ENCODE peak calls at places on chromosomes 6 and 20, in six cellular contexts. One of them, this sample, is unnamed.
A peak's percentile ranks its signal among the peaks of the same experiment; 100 is the strongest.

GRCh38 chr6:56802570-56802969 is 152.3 kb upstream of the BEND6 start:
- DNase-seq in neural progenitor cell: no peak
- DNase-seq in lower lobe of right lung: no peak
- DNase-seq in HepG2: peak; percentile 68
- DNase-seq in ovary: no peak
- DNase-seq in H9: no peak
- DNase-seq in this sample: no peak

GRCh38 chr20:39210331-39211074 is 248.4 kb downstream of the DHX35 start:
- DNase-seq in neural progenitor cell: peak; percentile 41
- DNase-seq in lower lobe of right lung: no peak
- DNase-seq in HepG2: no peak
- DNase-seq in ovary: no peak
- DNase-seq in H9: no peak
- DNase-seq in this sample: no peak

GRCh38 chr6:41371461-41371991 is 36.1 kb downstream of the NCR2 start:
- DNase-seq in neural progenitor cell: peak; percentile 86
- DNase-seq in lower lobe of right lung: no peak
- DNase-seq in HepG2: no peak
- DNase-seq in ovary: no peak
- DNase-seq in H9: peak; percentile 73
- DNase-seq in this sample: peak; percentile 39

GRCh38 chr6:35024601-35025054 is 116.5 kb downstream of the TCP11 start:
- DNase-seq in neural progenitor cell: peak; percentile 75
- DNase-seq in lower lobe of right lung: peak; percentile 81
- DNase-seq in HepG2: peak; percentile 28
- DNase-seq in ovary: no peak
- DNase-seq in H9: no peak
- DNase-seq in this sample: peak; percentile 58

GRCh38 chr6:56661298-56661697 is 18.6 kb upstream of the DST start:
- DNase-seq in neural progenitor cell: peak; percentile 61
- DNase-seq in lower lobe of right lung: no peak
- DNase-seq in HepG2: no peak
- DNase-seq in ovary: no peak
- DNase-seq in H9: no peak
- DNase-seq in this sample: no peak

GRCh38 chr20:50285376-50286173 is 94.9 kb downstream of the CEBPB start:
- DNase-seq in neural progenitor cell: no peak
- DNase-seq in lower lobe of right lung: no peak
- DNase-seq in HepG2: no peak
- DNase-seq in ovary: peak; percentile 83
- DNase-seq in H9: no peak
- DNase-seq in this sample: no peak

GRCh38 chr6:111843347-111844147 is 29.7 kb downstream of the FYN start:
- DNase-seq in neural progenitor cell: no peak
- DNase-seq in lower lobe of right lung: no peak
- DNase-seq in HepG2: peak; percentile 49
- DNase-seq in ovary: no peak
- DNase-seq in H9: no peak
- DNase-seq in this sample: no peak

GRCh38 chr20:32123088-32123487 is 13.6 kb downstream of the TM9SF4 start:
- DNase-seq in neural progenitor cell: no peak
- DNase-seq in lower lobe of right lung: no peak
- DNase-seq in HepG2: no peak
- DNase-seq in ovary: no peak
- DNase-seq in H9: no peak
- DNase-seq in this sample: no peak

GRCh38 chr20:51525241-51526104 is 17.0 kb downstream of the NFATC2 start:
- DNase-seq in neural progenitor cell: no peak
- DNase-seq in lower lobe of right lung: no peak
- DNase-seq in HepG2: no peak
- DNase-seq in ovary: no peak
- DNase-seq in H9: no peak
- DNase-seq in this sample: no peak

GRCh38 chr6:144007455-144007778 is 642 bp downstream of the PLAGL1 start:
- DNase-seq in neural progenitor cell: no peak
- DNase-seq in lower lobe of right lung: no peak
- DNase-seq in HepG2: no peak
- DNase-seq in ovary: no peak
- DNase-seq in H9: no peak
- DNase-seq in this sample: no peak

GRCh38 chr6:45431314-45432058 is 53.8 kb upstream of the SUPT3H start:
- DNase-seq in neural progenitor cell: no peak
- DNase-seq in lower lobe of right lung: no peak
- DNase-seq in HepG2: no peak
- DNase-seq in ovary: no peak
- DNase-seq in H9: no peak
- DNase-seq in this sample: no peak

GRCh38 chr6:44133981-44134711 is 6.8 kb downstream of the TMEM63B start:
- DNase-seq in neural progenitor cell: peak; percentile 22
- DNase-seq in lower lobe of right lung: no peak
- DNase-seq in HepG2: no peak
- DNase-seq in ovary: no peak
- DNase-seq in H9: no peak
- DNase-seq in this sample: no peak

GRCh38 chr6:44133003-44133931 is 5.9 kb downstream of the TMEM63B start:
- DNase-seq in neural progenitor cell: peak; percentile 71
- DNase-seq in lower lobe of right lung: peak; percentile 77
- DNase-seq in HepG2: peak; percentile 68
- DNase-seq in ovary: peak; percentile 52
- DNase-seq in H9: peak; percentile 59
- DNase-seq in this sample: peak; percentile 55

GRCh38 chr6:44135875-44136274 is 8.5 kb downstream of the TMEM63B start:
- DNase-seq in neural progenitor cell: no peak
- DNase-seq in lower lobe of right lung: no peak
- DNase-seq in HepG2: no peak
- DNase-seq in ovary: no peak
- DNase-seq in H9: no peak
- DNase-seq in this sample: no peak

GRCh38 chr6:44132476-44132875 is 5.1 kb downstream of the TMEM63B start:
- DNase-seq in neural progenitor cell: no peak
- DNase-seq in lower lobe of right lung: no peak
- DNase-seq in HepG2: no peak
- DNase-seq in ovary: no peak
- DNase-seq in H9: no peak
- DNase-seq in this sample: no peak

GRCh38 chr6:44135173-44135748 is 7.9 kb downstream of the TMEM63B start:
- DNase-seq in neural progenitor cell: peak; percentile 23
- DNase-seq in lower lobe of right lung: no peak
- DNase-seq in HepG2: no peak
- DNase-seq in ovary: no peak
- DNase-seq in H9: no peak
- DNase-seq in this sample: no peak
- H3K27ac ChIP-seq in neural progenitor cell: peak overlapping the region; percentile 45
- H3K27ac ChIP-seq in lower lobe of right lung: no peak overlapping the region
- H3K27ac ChIP-seq in HepG2: no peak overlapping the region
- H3K27ac ChIP-seq in ovary: no peak overlapping the region
- H3K27ac ChIP-seq in H9: no peak overlapping the region
- H3K27ac ChIP-seq in this sample: no peak overlapping the region

GRCh38 chr6:95203153-95203754 is 374.1 kb upstream of the MANEA start:
- DNase-seq in neural progenitor cell: peak; percentile 59
- DNase-seq in lower lobe of right lung: no peak
- DNase-seq in HepG2: peak; percentile 10
- DNase-seq in ovary: peak; percentile 17
- DNase-seq in H9: no peak
- DNase-seq in this sample: no peak
- TF ChIP-seq CTCF in neural progenitor cell: peak; percentile 78
- TF ChIP-seq CTCF in lower lobe of right lung: peak; percentile 57
- TF ChIP-seq CTCF in HepG2: peak; percentile 55
- TF ChIP-seq CTCF in ovary: no peak
- TF ChIP-seq CTCF in H9: peak; percentile 79
- TF ChIP-seq CTCF in this sample: peak; percentile 55

DNA sequence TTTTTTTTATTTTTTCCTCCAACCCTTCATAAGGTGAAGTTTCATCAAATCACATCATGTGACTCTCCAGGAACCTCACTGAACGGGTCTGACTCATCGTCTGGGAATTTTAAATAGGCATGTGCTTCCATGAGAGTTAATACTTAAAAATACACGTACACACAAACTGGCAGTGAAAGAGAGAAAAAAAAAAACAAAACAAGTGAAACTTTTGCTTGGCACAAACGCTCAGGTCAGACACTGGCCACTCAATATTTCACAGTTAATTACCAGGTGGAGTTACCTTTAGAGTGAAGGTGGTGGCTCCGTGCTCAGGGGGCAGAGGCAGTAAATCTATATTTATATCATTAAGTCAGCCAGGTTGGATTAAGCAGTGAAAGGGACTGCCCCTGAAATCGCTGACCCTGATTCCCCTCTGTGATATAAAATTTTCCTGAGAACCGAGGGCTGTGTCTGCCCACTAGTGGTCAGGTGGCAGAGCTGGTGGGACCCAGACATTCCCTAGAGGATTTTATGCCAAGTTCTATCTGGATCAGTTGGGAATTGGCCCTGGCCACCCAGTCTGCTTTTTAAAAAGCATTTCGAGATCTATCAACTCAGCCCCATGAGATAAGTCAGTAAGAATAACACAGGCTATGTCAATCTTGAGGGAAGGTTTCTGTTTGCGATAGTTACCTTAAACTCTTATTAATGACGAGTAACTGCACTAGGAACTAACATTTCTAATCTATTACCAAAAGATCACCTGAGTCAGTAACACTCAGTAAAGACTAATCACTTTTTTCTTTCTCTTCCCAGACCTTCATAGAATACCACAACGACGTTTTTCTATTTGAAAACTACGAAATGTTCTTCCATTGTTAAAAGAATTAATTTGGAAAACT is 259.1 kb downstream of the HDGFL1 start:
- DNase-seq in neural progenitor cell: peak; percentile 75
- DNase-seq in lower lobe of right lung: no peak
- DNase-seq in HepG2: peak; percentile 39
- DNase-seq in ovary: peak; percentile 32
- DNase-seq in H9: peak; percentile 59
- DNase-seq in this sample: no peak
- H3K27ac ChIP-seq in neural progenitor cell: no peak overlapping the region
- H3K27ac ChIP-seq in lower lobe of right lung: peak overlapping the region; percentile 56
- H3K27ac ChIP-seq in HepG2: no peak overlapping the region
- H3K27ac ChIP-seq in ovary: no peak overlapping the region
- H3K27ac ChIP-seq in H9: no peak overlapping the region
- H3K27ac ChIP-seq in this sample: peak overlapping the region; percentile 67

GRCh38 chr20:6184086-6184485 is 61.3 kb upstream of the FERMT1 start:
- DNase-seq in neural progenitor cell: no peak
- DNase-seq in lower lobe of right lung: no peak
- DNase-seq in HepG2: peak; percentile 12
- DNase-seq in ovary: no peak
- DNase-seq in H9: no peak
- DNase-seq in this sample: no peak
- TF ChIP-seq CTCF in neural progenitor cell: peak; percentile 24
- TF ChIP-seq CTCF in lower lobe of right lung: no peak
- TF ChIP-seq CTCF in HepG2: peak; percentile 30
- TF ChIP-seq CTCF in ovary: no peak
- TF ChIP-seq CTCF in H9: peak; percentile 54
- TF ChIP-seq CTCF in this sample: no peak

GRCh38 chr6:158204616-158205015 is 36.5 kb downstream of the GTF2H5 start:
- DNase-seq in neural progenitor cell: no peak
- DNase-seq in lower lobe of right lung: no peak
- DNase-seq in HepG2: no peak
- DNase-seq in ovary: no peak
- DNase-seq in H9: no peak
- DNase-seq in this sample: no peak
- H3K27ac ChIP-seq in neural progenitor cell: no peak overlapping the region
- H3K27ac ChIP-seq in lower lobe of right lung: no peak overlapping the region
- H3K27ac ChIP-seq in HepG2: no peak overlapping the region
- H3K27ac ChIP-seq in ovary: no peak overlapping the region
- H3K27ac ChIP-seq in H9: no peak overlapping the region
- H3K27ac ChIP-seq in this sample: no peak overlapping the region

DNA sequence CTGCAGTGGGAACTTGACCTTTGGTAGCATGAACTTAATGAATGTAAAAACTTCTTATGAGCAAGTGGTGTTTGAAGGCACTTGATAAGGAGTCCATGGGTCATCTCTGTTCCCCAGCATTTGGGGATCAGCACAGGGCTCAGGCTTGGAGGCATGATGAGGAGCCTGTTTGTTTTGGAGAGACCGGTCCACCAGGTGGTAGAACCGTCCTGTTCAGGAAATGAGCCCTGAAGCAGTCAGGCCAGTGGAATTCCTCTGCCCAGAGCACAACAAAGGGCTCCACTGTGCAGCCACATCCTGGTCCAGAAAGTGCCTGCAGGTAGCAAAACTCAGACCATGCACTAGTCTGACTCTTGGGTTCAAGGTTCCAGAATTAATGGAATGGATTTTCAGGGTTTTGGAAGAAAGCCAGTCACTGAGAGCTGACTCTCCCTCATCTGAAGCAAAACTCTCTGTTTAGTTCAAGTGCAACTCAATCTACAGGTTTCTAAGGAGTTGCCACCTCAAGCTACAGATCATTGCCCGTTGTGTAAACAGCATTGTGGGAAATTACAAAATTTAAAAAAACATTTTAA is 52.3 kb upstream of the ADGRF1 start:
- DNase-seq in neural progenitor cell: no peak
- DNase-seq in lower lobe of right lung: no peak
- DNase-seq in HepG2: peak; percentile 97
- DNase-seq in ovary: no peak
- DNase-seq in H9: no peak
- DNase-seq in this sample: no peak
- TF ChIP-seq CTCF in neural progenitor cell: no peak
- TF ChIP-seq CTCF in lower lobe of right lung: no peak
- TF ChIP-seq CTCF in HepG2: peak; percentile 77
- TF ChIP-seq CTCF in ovary: no peak
- TF ChIP-seq CTCF in H9: peak; percentile 11
- TF ChIP-seq CTCF in this sample: no peak

GRCh38 chr6:131317516-131317915 is 182.2 kb downstream of the AKAP7 start:
- DNase-seq in neural progenitor cell: no peak
- DNase-seq in lower lobe of right lung: no peak
- DNase-seq in HepG2: no peak
- DNase-seq in ovary: no peak
- DNase-seq in H9: no peak
- DNase-seq in this sample: no peak

GRCh38 chr6:131316654-131317053 is 181.4 kb downstream of the AKAP7 start:
- DNase-seq in neural progenitor cell: no peak
- DNase-seq in lower lobe of right lung: no peak
- DNase-seq in HepG2: no peak
- DNase-seq in ovary: no peak
- DNase-seq in H9: no peak
- DNase-seq in this sample: no peak

GRCh38 chr6:131322121-131322520 is 186.9 kb downstream of the AKAP7 start:
- DNase-seq in neural progenitor cell: no peak
- DNase-seq in lower lobe of right lung: no peak
- DNase-seq in HepG2: no peak
- DNase-seq in ovary: no peak
- DNase-seq in H9: no peak
- DNase-seq in this sample: no peak
- H3K27ac ChIP-seq in neural progenitor cell: no peak overlapping the region
- H3K27ac ChIP-seq in lower lobe of right lung: no peak overlapping the region
- H3K27ac ChIP-seq in HepG2: no peak overlapping the region
- H3K27ac ChIP-seq in ovary: no peak overlapping the region
- H3K27ac ChIP-seq in H9: peak overlapping the region; percentile 82
- H3K27ac ChIP-seq in this sample: no peak overlapping the region

GRCh38 chr6:53151676-53152075 is 3.0 kb upstream of the GCM1 start:
- DNase-seq in neural progenitor cell: peak; percentile 37
- DNase-seq in lower lobe of right lung: no peak
- DNase-seq in HepG2: peak; percentile 40
- DNase-seq in ovary: no peak
- DNase-seq in H9: peak; percentile 74
- DNase-seq in this sample: no peak
- TF ChIP-seq CTCF in neural progenitor cell: peak; percentile 56
- TF ChIP-seq CTCF in lower lobe of right lung: no peak
- TF ChIP-seq CTCF in HepG2: peak; percentile 62
- TF ChIP-seq CTCF in ovary: no peak
- TF ChIP-seq CTCF in H9: peak; percentile 77
- TF ChIP-seq CTCF in this sample: no peak